ENCODE peak calls at places on chromosomes 16 and 17, in seven cellular contexts. One of them, this sample, is unnamed.
A peak's percentile ranks its signal among the peaks of the same experiment; 100 is the strongest.

GRCh38 chr16:81817789-81818304 is 38.8 kb downstream of the PLCG2 start:
- DNase-seq in AG08396: no peak
- DNase-seq in stimulated activated CD4-positive, alpha-beta T cell treated with anti-CD3 and anti-CD28 coated beads, TNF-alpha, amount 100 ng/mL, for 24 hours: no peak
- DNase-seq in right cardiac atrium: no peak
- DNase-seq in BE2C: no peak
- DNase-seq in mammary epithelial cell: no peak
- DNase-seq in pulmonary artery endothelial cell: no peak
- DNase-seq in this sample: peak; percentile 65

GRCh38 chr17:79783891-79784290 is 5.9 kb downstream of the CBX2 start:
- DNase-seq in AG08396: no peak
- DNase-seq in stimulated activated CD4-positive, alpha-beta T cell treated with anti-CD3 and anti-CD28 coated beads, TNF-alpha, amount 100 ng/mL, for 24 hours: no peak
- DNase-seq in right cardiac atrium: no peak
- DNase-seq in BE2C: no peak
- DNase-seq in mammary epithelial cell: no peak
- DNase-seq in pulmonary artery endothelial cell: no peak
- DNase-seq in this sample: no peak

GRCh38 chr16:28112908-28113307 is 49.4 kb upstream of the GSG1L start:
- DNase-seq in AG08396: no peak
- DNase-seq in stimulated activated CD4-positive, alpha-beta T cell treated with anti-CD3 and anti-CD28 coated beads, TNF-alpha, amount 100 ng/mL, for 24 hours: no peak
- DNase-seq in right cardiac atrium: no peak
- DNase-seq in BE2C: no peak
- DNase-seq in mammary epithelial cell: no peak
- DNase-seq in pulmonary artery endothelial cell: no peak
- DNase-seq in this sample: no peak

GRCh38 chr16:57720142-57720575 is 15.4 kb upstream of the KATNB1 start:
- DNase-seq in AG08396: peak; percentile 74
- DNase-seq in stimulated activated CD4-positive, alpha-beta T cell treated with anti-CD3 and anti-CD28 coated beads, TNF-alpha, amount 100 ng/mL, for 24 hours: no peak
- DNase-seq in right cardiac atrium: peak; percentile 55
- DNase-seq in BE2C: peak; percentile 72
- DNase-seq in mammary epithelial cell: peak; percentile 39
- DNase-seq in pulmonary artery endothelial cell: peak; percentile 15
- DNase-seq in this sample: peak; percentile 65

GRCh38 chr17:2347805-2348685 is 10.7 kb downstream of the SGSM2 start:
- DNase-seq in AG08396: peak; percentile 84
- DNase-seq in stimulated activated CD4-positive, alpha-beta T cell treated with anti-CD3 and anti-CD28 coated beads, TNF-alpha, amount 100 ng/mL, for 24 hours: no peak
- DNase-seq in right cardiac atrium: no peak
- DNase-seq in BE2C: peak; percentile 69
- DNase-seq in mammary epithelial cell: peak; percentile 42
- DNase-seq in pulmonary artery endothelial cell: no peak
- DNase-seq in this sample: no peak

GRCh38 chr17:33858682-33859081 is 396.4 kb upstream of the CCL2 start:
- DNase-seq in AG08396: no peak
- DNase-seq in stimulated activated CD4-positive, alpha-beta T cell treated with anti-CD3 and anti-CD28 coated beads, TNF-alpha, amount 100 ng/mL, for 24 hours: no peak
- DNase-seq in right cardiac atrium: no peak
- DNase-seq in BE2C: no peak
- DNase-seq in mammary epithelial cell: no peak
- DNase-seq in pulmonary artery endothelial cell: no peak
- DNase-seq in this sample: no peak

GRCh38 chr16:11328172-11329079 is 16.8 kb upstream of the RMI2 start:
- DNase-seq in AG08396: peak; percentile 89
- DNase-seq in stimulated activated CD4-positive, alpha-beta T cell treated with anti-CD3 and anti-CD28 coated beads, TNF-alpha, amount 100 ng/mL, for 24 hours: peak; percentile 31
- DNase-seq in right cardiac atrium: peak; percentile 79
- DNase-seq in BE2C: no peak
- DNase-seq in mammary epithelial cell: peak; percentile 74
- DNase-seq in pulmonary artery endothelial cell: peak; percentile 57
- DNase-seq in this sample: peak; percentile 72

GRCh38 chr16:50320310-50320709 is 48.5 kb downstream of the BRD7 start:
- DNase-seq in AG08396: no peak
- DNase-seq in stimulated activated CD4-positive, alpha-beta T cell treated with anti-CD3 and anti-CD28 coated beads, TNF-alpha, amount 100 ng/mL, for 24 hours: no peak
- DNase-seq in right cardiac atrium: no peak
- DNase-seq in BE2C: no peak
- DNase-seq in mammary epithelial cell: no peak
- DNase-seq in pulmonary artery endothelial cell: no peak
- DNase-seq in this sample: no peak

GRCh38 chr17:45923511-45924268 is 29.3 kb downstream of the MAPT start:
- DNase-seq in AG08396: no peak
- DNase-seq in stimulated activated CD4-positive, alpha-beta T cell treated with anti-CD3 and anti-CD28 coated beads, TNF-alpha, amount 100 ng/mL, for 24 hours: no peak
- DNase-seq in right cardiac atrium: no peak
- DNase-seq in BE2C: no peak
- DNase-seq in mammary epithelial cell: no peak
- DNase-seq in pulmonary artery endothelial cell: no peak
- DNase-seq in this sample: no peak

GRCh38 chr17:6139447-6139832 is 69.3 kb downstream of the WSCD1 start:
- DNase-seq in AG08396: no peak
- DNase-seq in stimulated activated CD4-positive, alpha-beta T cell treated with anti-CD3 and anti-CD28 coated beads, TNF-alpha, amount 100 ng/mL, for 24 hours: no peak
- DNase-seq in right cardiac atrium: no peak
- DNase-seq in BE2C: no peak
- DNase-seq in mammary epithelial cell: no peak
- DNase-seq in pulmonary artery endothelial cell: no peak
- DNase-seq in this sample: no peak

GRCh38 chr17:38727661-38728220 is 2.4 kb upstream of the CISD3 start:
- DNase-seq in AG08396: no peak
- DNase-seq in stimulated activated CD4-positive, alpha-beta T cell treated with anti-CD3 and anti-CD28 coated beads, TNF-alpha, amount 100 ng/mL, for 24 hours: peak; percentile 71
- DNase-seq in right cardiac atrium: no peak
- DNase-seq in BE2C: no peak
- DNase-seq in mammary epithelial cell: no peak
- DNase-seq in pulmonary artery endothelial cell: no peak
- DNase-seq in this sample: no peak

GRCh38 chr17:52156576-52156975 is 1.9 kb downstream of the CA10 start:
- DNase-seq in AG08396: no peak
- DNase-seq in stimulated activated CD4-positive, alpha-beta T cell treated with anti-CD3 and anti-CD28 coated beads, TNF-alpha, amount 100 ng/mL, for 24 hours: no peak
- DNase-seq in right cardiac atrium: no peak
- DNase-seq in BE2C: no peak
- DNase-seq in mammary epithelial cell: no peak
- DNase-seq in pulmonary artery endothelial cell: no peak
- DNase-seq in this sample: no peak

GRCh38 chr16:81453091-81453728 is 8.6 kb downstream of the CMIP start:
- DNase-seq in AG08396: no peak
- DNase-seq in stimulated activated CD4-positive, alpha-beta T cell treated with anti-CD3 and anti-CD28 coated beads, TNF-alpha, amount 100 ng/mL, for 24 hours: no peak
- DNase-seq in right cardiac atrium: no peak
- DNase-seq in BE2C: no peak
- DNase-seq in mammary epithelial cell: no peak
- DNase-seq in pulmonary artery endothelial cell: no peak
- DNase-seq in this sample: no peak

GRCh38 chr17:72361892-72362291 is 241.1 kb downstream of the SOX9 start:
- DNase-seq in AG08396: no peak
- DNase-seq in stimulated activated CD4-positive, alpha-beta T cell treated with anti-CD3 and anti-CD28 coated beads, TNF-alpha, amount 100 ng/mL, for 24 hours: no peak
- DNase-seq in right cardiac atrium: no peak
- DNase-seq in BE2C: no peak
- DNase-seq in mammary epithelial cell: peak; percentile 64
- DNase-seq in pulmonary artery endothelial cell: no peak
- DNase-seq in this sample: no peak

GRCh38 chr17:59565959-59566324 is 532 bp downstream of the DHX40 start:
- DNase-seq in AG08396: peak; percentile 84
- DNase-seq in stimulated activated CD4-positive, alpha-beta T cell treated with anti-CD3 and anti-CD28 coated beads, TNF-alpha, amount 100 ng/mL, for 24 hours: peak; percentile 34
- DNase-seq in right cardiac atrium: peak; percentile 30
- DNase-seq in BE2C: peak; percentile 74
- DNase-seq in mammary epithelial cell: peak; percentile 73
- DNase-seq in pulmonary artery endothelial cell: peak; percentile 47
- DNase-seq in this sample: peak; percentile 92